ENCODE peak calls at places on chromosomes 2 and 18, in eight cellular contexts. One of them, this sample, is unnamed.

GRCh38 chr2:29923110-29923721 is 1.8 kb upstream of the ALK start:
- DNase-seq in pancreas: peak; percentile 64
- DNase-seq in CD4-positive, CD25-positive, alpha-beta regulatory T cell: peak; percentile 25
- DNase-seq in A673: peak; percentile 86
- DNase-seq in uterus: peak; percentile 23
- DNase-seq in A549: peak; percentile 75
- DNase-seq in mucosa of descending colon: peak; percentile 34
- DNase-seq in hepatocyte: peak; percentile 88
- DNase-seq in this sample: peak; percentile 26

GRCh38 chr2:201500534-201500933 is 49.0 kb downstream of the STRADB start:
- DNase-seq in pancreas: no peak
- DNase-seq in CD4-positive, CD25-positive, alpha-beta regulatory T cell: no peak
- DNase-seq in A673: no peak
- DNase-seq in uterus: no peak
- DNase-seq in A549: no peak
- DNase-seq in mucosa of descending colon: no peak
- DNase-seq in hepatocyte: no peak
- DNase-seq in this sample: no peak

GRCh38 chr2:113117594-113118262 is 9.7 kb upstream of the IL1RN start:
- DNase-seq in pancreas: peak; percentile 67
- DNase-seq in CD4-positive, CD25-positive, alpha-beta regulatory T cell: no peak
- DNase-seq in A673: no peak
- DNase-seq in uterus: no peak
- DNase-seq in A549: no peak
- DNase-seq in mucosa of descending colon: peak; percentile 77
- DNase-seq in hepatocyte: peak; percentile 68
- DNase-seq in this sample: peak; percentile 89

GRCh38 chr2:183034806-183035205 is 3.5 kb downstream of the NCKAP1 start:
- DNase-seq in pancreas: no peak
- DNase-seq in CD4-positive, CD25-positive, alpha-beta regulatory T cell: no peak
- DNase-seq in A673: peak; percentile 30
- DNase-seq in uterus: no peak
- DNase-seq in A549: no peak
- DNase-seq in mucosa of descending colon: no peak
- DNase-seq in hepatocyte: no peak
- DNase-seq in this sample: no peak

GRCh38 chr2:61055557-61055956 is 10.1 kb upstream of the SANBR start:
- DNase-seq in pancreas: no peak
- DNase-seq in CD4-positive, CD25-positive, alpha-beta regulatory T cell: no peak
- DNase-seq in A673: no peak
- DNase-seq in uterus: no peak
- DNase-seq in A549: peak; percentile 36
- DNase-seq in mucosa of descending colon: no peak
- DNase-seq in hepatocyte: no peak
- DNase-seq in this sample: no peak

GRCh38 chr18:36265035-36265434 is 32.5 kb upstream of the FHOD3 start:
- DNase-seq in pancreas: no peak
- DNase-seq in CD4-positive, CD25-positive, alpha-beta regulatory T cell: no peak
- DNase-seq in A673: no peak
- DNase-seq in uterus: no peak
- DNase-seq in A549: no peak
- DNase-seq in mucosa of descending colon: no peak
- DNase-seq in hepatocyte: peak; percentile 40
- DNase-seq in this sample: no peak

GRCh38 chr18:24657461-24657860 is 197.0 kb downstream of the HRH4 start:
- DNase-seq in pancreas: no peak
- DNase-seq in CD4-positive, CD25-positive, alpha-beta regulatory T cell: no peak
- DNase-seq in A673: no peak
- DNase-seq in uterus: no peak
- DNase-seq in A549: no peak
- DNase-seq in mucosa of descending colon: no peak
- DNase-seq in hepatocyte: no peak
- DNase-seq in this sample: no peak

GRCh38 chr2:177332041-177332991 is 60.3 kb upstream of the AGPS start:
- DNase-seq in pancreas: peak; percentile 46
- DNase-seq in CD4-positive, CD25-positive, alpha-beta regulatory T cell: peak; percentile 64
- DNase-seq in A673: peak; percentile 83
- DNase-seq in uterus: peak; percentile 68
- DNase-seq in A549: peak; percentile 69
- DNase-seq in mucosa of descending colon: no peak
- DNase-seq in hepatocyte: peak; percentile 82
- DNase-seq in this sample: peak; percentile 58

GRCh38 chr2:37829202-37829601 is 95.9 kb upstream of the RMDN2 start:
- DNase-seq in pancreas: no peak
- DNase-seq in CD4-positive, CD25-positive, alpha-beta regulatory T cell: no peak
- DNase-seq in A673: no peak
- DNase-seq in uterus: peak; percentile 77
- DNase-seq in A549: no peak
- DNase-seq in mucosa of descending colon: no peak
- DNase-seq in hepatocyte: peak; percentile 28
- DNase-seq in this sample: no peak

GRCh38 chr2:208406474-208407451 is at the start of gene PTH2R:
- DNase-seq in pancreas: peak; percentile 41
- DNase-seq in CD4-positive, CD25-positive, alpha-beta regulatory T cell: no peak
- DNase-seq in A673: no peak
- DNase-seq in uterus: no peak
- DNase-seq in A549: no peak
- DNase-seq in mucosa of descending colon: no peak
- DNase-seq in hepatocyte: peak; percentile 37
- DNase-seq in this sample: no peak

GRCh38 chr2:86174445-86174844 is 20.8 kb downstream of the IMMT start:
- DNase-seq in pancreas: no peak
- DNase-seq in CD4-positive, CD25-positive, alpha-beta regulatory T cell: no peak
- DNase-seq in A673: no peak
- DNase-seq in uterus: no peak
- DNase-seq in A549: no peak
- DNase-seq in mucosa of descending colon: no peak
- DNase-seq in hepatocyte: no peak
- DNase-seq in this sample: no peak

GRCh38 chr2:238427435-238428162 is 872 bp downstream of the ASB1 start:
- DNase-seq in pancreas: no peak
- DNase-seq in CD4-positive, CD25-positive, alpha-beta regulatory T cell: no peak
- DNase-seq in A673: no peak
- DNase-seq in uterus: no peak
- DNase-seq in A549: no peak
- DNase-seq in mucosa of descending colon: no peak
- DNase-seq in hepatocyte: peak; percentile 10
- DNase-seq in this sample: no peak

GRCh38 chr2:100818003-100818605 is 1.8 kb upstream of the NPAS2 start:
- DNase-seq in pancreas: no peak
- DNase-seq in CD4-positive, CD25-positive, alpha-beta regulatory T cell: no peak
- DNase-seq in A673: no peak
- DNase-seq in uterus: peak; percentile 49
- DNase-seq in A549: no peak
- DNase-seq in mucosa of descending colon: no peak
- DNase-seq in hepatocyte: no peak
- DNase-seq in this sample: no peak

GRCh38 chr18:12008181-12008767 is 27.0 kb downstream of the IMPA2 start:
- DNase-seq in pancreas: no peak
- DNase-seq in CD4-positive, CD25-positive, alpha-beta regulatory T cell: no peak
- DNase-seq in A673: no peak
- DNase-seq in uterus: no peak
- DNase-seq in A549: no peak
- DNase-seq in mucosa of descending colon: peak; percentile 63
- DNase-seq in hepatocyte: peak; percentile 69
- DNase-seq in this sample: no peak

GRCh38 chr2:236317938-236318396 is 53.8 kb upstream of the ASB18 start:
- DNase-seq in pancreas: no peak
- DNase-seq in CD4-positive, CD25-positive, alpha-beta regulatory T cell: no peak
- DNase-seq in A673: no peak
- DNase-seq in uterus: no peak
- DNase-seq in A549: no peak
- DNase-seq in mucosa of descending colon: peak; percentile 78
- DNase-seq in hepatocyte: no peak
- DNase-seq in this sample: no peak

GRCh38 chr2:241074065-241074818 is 27.8 kb downstream of the MTERF4 start:
- DNase-seq in pancreas: no peak
- DNase-seq in CD4-positive, CD25-positive, alpha-beta regulatory T cell: no peak
- DNase-seq in A673: no peak
- DNase-seq in uterus: no peak
- DNase-seq in A549: no peak
- DNase-seq in mucosa of descending colon: no peak
- DNase-seq in hepatocyte: no peak
- DNase-seq in this sample: no peak

GRCh38 chr2:160609346-160609745 is 115.7 kb upstream of the RBMS1 start:
- DNase-seq in pancreas: no peak
- DNase-seq in CD4-positive, CD25-positive, alpha-beta regulatory T cell: no peak
- DNase-seq in A673: no peak
- DNase-seq in uterus: no peak
- DNase-seq in A549: no peak
- DNase-seq in mucosa of descending colon: no peak
- DNase-seq in hepatocyte: no peak
- DNase-seq in this sample: no peak

DNA sequence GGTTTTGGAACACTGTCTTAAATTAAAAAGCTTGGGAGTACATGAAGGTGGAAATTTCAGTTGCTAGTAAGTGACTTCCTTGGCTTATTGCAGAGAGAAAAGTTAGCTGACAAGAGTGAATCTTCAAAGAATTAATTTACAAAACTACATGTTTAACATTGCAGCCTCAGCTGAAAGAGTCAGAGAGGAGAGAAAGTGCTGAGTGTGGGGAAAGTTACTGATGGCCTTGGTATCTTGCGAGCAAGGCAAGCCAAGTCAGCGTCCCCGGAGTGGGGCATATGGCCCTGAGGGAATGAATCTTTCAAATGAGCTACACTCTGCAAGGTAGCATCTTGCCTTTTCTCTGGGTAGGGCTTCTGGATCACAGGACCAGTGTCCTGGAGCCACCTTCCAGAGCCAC is 131.3 kb downstream of the LPIN1 start:
- DNase-seq in pancreas: no peak
- DNase-seq in CD4-positive, CD25-positive, alpha-beta regulatory T cell: no peak
- DNase-seq in A673: no peak
- DNase-seq in uterus: no peak
- DNase-seq in A549: no peak
- DNase-seq in mucosa of descending colon: no peak
- DNase-seq in hepatocyte: no peak
- DNase-seq in this sample: no peak
- H3K4me3 ChIP-seq in pancreas: no peak overlapping the region
- H3K4me3 ChIP-seq in CD4-positive, CD25-positive, alpha-beta regulatory T cell: no peak overlapping the region
- H3K4me3 ChIP-seq in A673: no peak overlapping the region
- H3K4me3 ChIP-seq in uterus: no peak overlapping the region
- H3K4me3 ChIP-seq in A549: no peak overlapping the region
- H3K4me3 ChIP-seq in mucosa of descending colon: no peak overlapping the region
- H3K4me3 ChIP-seq in hepatocyte: no peak overlapping the region
- H3K4me3 ChIP-seq in this sample: no peak overlapping the region

DNA sequence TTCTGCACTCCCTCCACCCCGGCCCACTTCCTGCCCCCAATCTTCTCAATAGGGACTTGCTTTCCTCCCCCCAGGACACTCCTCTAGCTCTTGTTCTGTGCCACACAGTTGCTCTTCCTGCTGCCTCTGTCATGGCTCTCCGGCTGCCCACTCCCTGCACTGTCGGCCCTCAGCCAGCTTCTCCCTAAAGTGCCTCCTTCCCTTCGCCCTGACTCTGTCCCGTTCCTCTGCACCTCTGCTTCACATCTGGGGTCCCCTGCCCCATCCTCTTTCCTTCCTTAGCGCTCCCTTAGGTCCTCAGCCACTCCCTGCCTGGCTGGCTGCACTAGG is 132.1 kb downstream of the CABLES1 start:
- DNase-seq in pancreas: no peak
- DNase-seq in CD4-positive, CD25-positive, alpha-beta regulatory T cell: no peak
- DNase-seq in A673: no peak
- DNase-seq in uterus: no peak
- DNase-seq in A549: no peak
- DNase-seq in mucosa of descending colon: no peak
- DNase-seq in hepatocyte: no peak
- DNase-seq in this sample: no peak
- H3K9me3 ChIP-seq in pancreas: no peaks in the 10 kb centered on the region
- H3K9me3 ChIP-seq in CD4-positive, CD25-positive, alpha-beta regulatory T cell: peaks cover 15% of the 10 kb centered on the region
- H3K9me3 ChIP-seq in A673: no peaks in the 10 kb centered on the region
- H3K9me3 ChIP-seq in uterus: no peaks in the 10 kb centered on the region
- H3K9me3 ChIP-seq in A549: peaks cover 13% of the 10 kb centered on the region
- H3K9me3 ChIP-seq in mucosa of descending colon: peaks cover 15% of the 10 kb centered on the region
- H3K9me3 ChIP-seq in hepatocyte: no peaks in the 10 kb centered on the region
- H3K9me3 ChIP-seq in this sample: peaks cover 8% of the 10 kb centered on the region

GRCh38 chr2:126657636-126658315 is 1.8 kb downstream of the GYPC start:
- DNase-seq in pancreas: peak; percentile 64
- DNase-seq in CD4-positive, CD25-positive, alpha-beta regulatory T cell: peak; percentile 72
- DNase-seq in A673: peak; percentile 75
- DNase-seq in uterus: peak; percentile 86
- DNase-seq in A549: peak; percentile 5
- DNase-seq in mucosa of descending colon: peak; percentile 72
- DNase-seq in hepatocyte: peak; percentile 83
- DNase-seq in this sample: peak; percentile 66

GRCh38 chr2:126658910-126659613 is 3.1 kb downstream of the GYPC start:
- DNase-seq in pancreas: no peak
- DNase-seq in CD4-positive, CD25-positive, alpha-beta regulatory T cell: peak; percentile 44
- DNase-seq in A673: no peak
- DNase-seq in uterus: peak; percentile 64
- DNase-seq in A549: no peak
- DNase-seq in mucosa of descending colon: peak; percentile 52
- DNase-seq in hepatocyte: no peak
- DNase-seq in this sample: no peak

GRCh38 chr2:126660068-126660467 is 4.1 kb downstream of the GYPC start:
- DNase-seq in pancreas: no peak
- DNase-seq in CD4-positive, CD25-positive, alpha-beta regulatory T cell: no peak
- DNase-seq in A673: no peak
- DNase-seq in uterus: no peak
- DNase-seq in A549: no peak
- DNase-seq in mucosa of descending colon: no peak
- DNase-seq in hepatocyte: no peak
- DNase-seq in this sample: no peak

GRCh38 chr2:126657146-126657635 is 1.2 kb downstream of the GYPC start:
- DNase-seq in pancreas: no peak
- DNase-seq in CD4-positive, CD25-positive, alpha-beta regulatory T cell: peak; percentile 32
- DNase-seq in A673: peak; percentile 53
- DNase-seq in uterus: peak; percentile 65
- DNase-seq in A549: no peak
- DNase-seq in mucosa of descending colon: peak; percentile 53
- DNase-seq in hepatocyte: peak; percentile 57
- DNase-seq in this sample: no peak

DNA sequence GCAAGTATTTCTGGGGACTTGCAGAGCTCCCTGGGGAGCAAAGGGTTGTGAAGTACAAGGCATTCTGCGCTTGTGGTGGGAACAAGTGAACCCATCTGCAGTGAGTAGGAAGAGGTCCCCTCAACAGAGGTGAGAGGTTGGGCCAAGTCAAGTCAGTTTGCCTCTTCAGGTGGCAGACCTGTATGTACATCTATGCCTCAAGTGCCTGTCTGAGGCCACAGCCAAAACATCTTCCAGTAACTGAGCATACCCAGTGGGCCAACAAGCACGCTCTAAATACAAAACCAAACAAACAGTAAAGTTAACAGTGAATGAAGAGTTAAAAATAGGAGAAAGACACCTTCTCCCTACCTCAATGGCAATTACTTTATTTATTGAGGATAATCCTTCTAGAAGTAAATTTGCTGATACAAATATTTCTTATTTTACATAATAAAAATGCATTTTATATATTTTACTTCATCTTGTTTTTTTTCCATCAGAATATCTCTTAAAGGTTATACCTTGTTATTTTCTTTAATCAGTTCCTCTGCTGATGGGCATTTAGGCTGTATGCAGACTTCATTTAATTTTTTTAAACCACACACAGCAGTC is 2.5 kb downstream of the GYPC start:
- DNase-seq in pancreas: no peak
- DNase-seq in CD4-positive, CD25-positive, alpha-beta regulatory T cell: no peak
- DNase-seq in A673: no peak
- DNase-seq in uterus: no peak
- DNase-seq in A549: no peak
- DNase-seq in mucosa of descending colon: no peak
- DNase-seq in hepatocyte: no peak
- DNase-seq in this sample: no peak
- H3K4me1 ChIP-seq in pancreas: peaks cover 10% of the 10 kb centered on the region
- H3K4me1 ChIP-seq in CD4-positive, CD25-positive, alpha-beta regulatory T cell: peaks cover 68% of the 10 kb centered on the region
- H3K4me1 ChIP-seq in A673: peaks cover 25% of the 10 kb centered on the region
- H3K4me1 ChIP-seq in uterus: peaks cover 7% of the 10 kb centered on the region
- H3K4me1 ChIP-seq in A549: no peaks in the 10 kb centered on the region
- H3K4me1 ChIP-seq in mucosa of descending colon: peaks cover 14% of the 10 kb centered on the region
- H3K4me1 ChIP-seq in hepatocyte: peaks cover 18% of the 10 kb centered on the region
- H3K4me1 ChIP-seq in this sample: no peaks in the 10 kb centered on the region

GRCh38 chr2:54755641-54756326 is 32.3 kb downstream of the EML6 start:
- DNase-seq in pancreas: no peak
- DNase-seq in CD4-positive, CD25-positive, alpha-beta regulatory T cell: no peak
- DNase-seq in A673: no peak
- DNase-seq in uterus: no peak
- DNase-seq in A549: no peak
- DNase-seq in mucosa of descending colon: no peak
- DNase-seq in hepatocyte: no peak
- DNase-seq in this sample: no peak
- H3K4me3 ChIP-seq in pancreas: no peak overlapping the region
- H3K4me3 ChIP-seq in CD4-positive, CD25-positive, alpha-beta regulatory T cell: no peak overlapping the region
- H3K4me3 ChIP-seq in A673: no peak overlapping the region
- H3K4me3 ChIP-seq in uterus: no peak overlapping the region
- H3K4me3 ChIP-seq in A549: no peak overlapping the region
- H3K4me3 ChIP-seq in mucosa of descending colon: no peak overlapping the region
- H3K4me3 ChIP-seq in hepatocyte: no peak overlapping the region
- H3K4me3 ChIP-seq in this sample: no peak overlapping the region

This sample was measured in PC-9.